ENCODE peak calls at places on chromosomes 3 and 15, in seven cellular contexts. U, G, V, E, L, O and W are unnamed samples.
A peak's percentile ranks its signal among the peaks of the same experiment; 100 is the strongest.

GRCh38 chr3:78765671-78766485 is 1001.9 kb downstream of the ROBO1 start:
- DNase-seq in U (no peak), G (no peak), V (no peak), E (no peak), L (no peak), O (no peak), W (no peak)

GRCh38 chr3:140449591-140450256 is 228.1 kb upstream of the TRIM42 start:
- DNase-seq in U (no peak), G (no peak), V (no peak), E (no peak), L (no peak), O (no peak), W (no peak)

GRCh38 chr3:147419062-147419701 is 10.0 kb downstream of the ZIC1 start:
- DNase-seq in U (peak; percentile 97), G (no peak), V (no peak), E (no peak), L (peak; percentile 85), O (no peak), W (peak; percentile 51)

GRCh38 chr3:134795776-134796312 is 784 bp downstream of the EPHB1 start:
- DNase-seq in U (peak; percentile 76), G (no peak), V (no peak), E (no peak), L (peak; percentile 35), O (no peak), W (no peak)

GRCh38 chr15:26115229-26115943 is 252.3 kb upstream of the ATP10A start:
- DNase-seq in U (peak; percentile 67), G (no peak), V (no peak), E (no peak), L (no peak), O (no peak), W (no peak)

GRCh38 chr15:85625856-85626255 is 168.9 kb downstream of the KLHL25 start:
- DNase-seq in U (no peak), G (no peak), V (no peak), E (no peak), L (no peak), O (peak; percentile 71), W (no peak)

GRCh38 chr3:133857767-133858166 is 37.9 kb downstream of the RAB6B start:
- DNase-seq in U (no peak), G (no peak), V (peak; percentile 52), E (no peak), L (no peak), O (no peak), W (no peak)

GRCh38 chr15:29268706-29269484 is 727 bp downstream of the NSMCE3 start:
- DNase-seq in U (peak; percentile 57), G (no peak), V (peak; percentile 68), E (peak; percentile 63), L (peak; percentile 10), O (peak; percentile 9), W (peak; percentile 36)

DNA sequence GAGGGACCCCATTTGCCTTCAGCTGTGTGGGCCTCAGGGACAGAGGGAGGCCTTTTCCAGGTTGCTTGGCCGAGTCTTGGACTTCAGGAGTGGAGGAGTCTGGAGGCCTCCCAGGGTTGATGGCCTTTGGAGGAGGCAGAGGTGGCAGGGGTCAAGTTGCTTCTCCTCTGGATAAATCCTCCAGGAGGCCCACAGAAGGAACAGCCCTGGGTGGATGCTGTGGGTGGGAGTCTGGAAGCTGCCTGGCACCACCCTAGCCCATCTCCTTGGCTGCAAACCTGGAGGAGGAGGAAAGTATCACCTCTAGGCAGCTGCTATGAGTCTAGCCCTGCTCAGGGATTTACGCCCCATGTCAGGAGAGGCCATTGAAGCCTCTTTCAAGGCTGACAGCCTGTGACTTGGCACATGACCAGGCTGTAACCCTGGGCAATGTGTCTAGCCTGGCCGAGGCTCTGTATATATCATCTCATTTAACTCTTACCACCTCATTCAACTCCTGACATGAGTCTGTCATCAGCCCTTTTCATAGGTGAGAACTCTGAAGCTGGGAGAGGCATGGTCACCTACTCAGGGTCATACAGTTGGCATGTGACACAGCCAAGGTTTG is 2.9 kb upstream of the PRKCD start:
- DNase-seq in U (no peak), G (no peak), V (no peak), E (no peak), L (no peak), O (no peak), W (no peak)
- H3K4me1 ChIP-seq in U (peaks cover 19% of the 10 kb centered on the region), G (peaks cover 11% of the 10 kb centered on the region), V (peaks cover 48% of the 10 kb centered on the region), E (peaks cover 45% of the 10 kb centered on the region), L (no peaks in the 10 kb centered on the region), O (peaks cover 23% of the 10 kb centered on the region), W (peaks cover 56% of the 10 kb centered on the region)

DNA sequence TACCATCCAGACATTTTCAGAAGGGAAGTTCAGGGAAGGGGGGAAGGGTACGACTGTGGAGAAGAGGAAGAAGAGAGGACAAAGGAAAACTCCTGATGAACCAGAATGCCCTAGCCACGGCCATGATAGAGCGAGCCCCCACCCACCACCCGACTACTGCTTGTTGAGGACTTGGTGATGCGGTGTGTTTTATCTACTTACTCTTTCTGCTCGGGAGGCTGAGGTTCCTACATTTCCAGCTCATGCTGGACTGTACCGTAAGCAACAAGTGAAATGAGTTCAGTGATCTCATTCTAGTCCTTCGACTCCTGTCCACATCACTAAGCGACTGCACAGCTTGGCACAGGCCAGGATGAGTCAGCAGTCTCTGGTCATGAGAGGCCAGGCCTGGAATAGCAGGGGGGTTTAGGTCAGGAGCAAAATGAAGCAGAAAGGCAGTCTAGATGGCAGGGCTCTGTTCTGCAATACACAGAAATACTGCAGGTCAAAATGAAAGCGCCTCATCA is 330.9 kb downstream of the TIGIT start:
- DNase-seq in U (no peak), G (peak; percentile 94), V (peak; percentile 79), E (no peak), L (no peak), O (no peak), W (peak; percentile 86)
- H3K4me3 ChIP-seq in U (no peak overlapping the region), G (peak overlapping the region; percentile 40), V (peak overlapping the region; percentile 37), E (no peak overlapping the region), L (no peak overlapping the region), O (no peak overlapping the region), W (peak overlapping the region; percentile 12)

DNA sequence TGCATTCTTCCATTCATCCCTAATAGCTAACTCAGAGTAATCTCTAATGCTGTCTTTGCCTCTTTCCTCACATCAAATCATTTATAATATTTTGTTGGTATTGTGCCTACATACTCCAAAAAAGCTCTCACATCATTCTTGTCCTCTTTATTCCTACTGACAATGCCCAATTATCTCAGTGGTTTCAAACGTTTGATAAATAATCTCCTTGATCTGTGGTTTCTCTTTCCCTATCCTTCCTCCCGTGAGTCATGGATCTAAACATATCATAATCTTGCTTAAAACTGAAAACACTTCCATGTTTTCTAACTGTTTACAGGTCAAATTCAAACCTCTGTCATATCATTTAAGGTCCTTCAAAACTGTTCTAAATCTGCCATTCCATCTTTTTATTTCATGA is 115.1 kb downstream of the CNTN6 start:
- DNase-seq in U (no peak), G (no peak), V (no peak), E (no peak), L (no peak), O (no peak), W (no peak)
- H3K9me3 ChIP-seq in U (no peaks in the 10 kb centered on the region), G (no peaks in the 10 kb centered on the region), V (no peaks in the 10 kb centered on the region), E (no peaks in the 10 kb centered on the region), L (no peaks in the 10 kb centered on the region), O (no peaks in the 10 kb centered on the region), W (no peaks in the 10 kb centered on the region)

DNA sequence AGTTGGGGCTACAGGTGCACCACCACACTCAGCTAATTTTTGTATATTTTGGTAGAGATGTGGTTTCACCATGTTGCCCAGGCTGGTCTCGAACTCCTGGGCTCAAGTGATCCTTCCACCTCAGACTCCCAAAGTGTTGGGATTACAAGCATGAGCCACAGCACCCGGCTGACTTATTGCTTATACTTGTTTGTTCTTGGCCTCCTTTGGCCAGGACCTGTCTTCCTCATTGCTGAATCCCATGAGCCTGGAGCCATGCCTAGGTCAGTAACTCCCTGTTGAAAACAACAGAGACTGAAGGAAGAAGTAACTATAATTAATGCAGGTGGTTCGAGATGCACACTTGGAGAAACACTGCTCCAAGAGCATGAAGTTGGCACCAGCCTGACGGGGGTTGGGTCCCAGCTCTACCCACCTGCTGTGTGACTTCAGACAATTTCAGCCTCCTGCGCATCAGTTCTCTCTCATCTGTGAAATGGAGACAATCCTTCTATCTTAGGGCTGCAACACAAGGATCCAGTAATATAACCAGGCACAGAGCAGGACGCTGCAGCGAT is 38.9 kb downstream of the CPN2 start:
- DNase-seq in U (no peak), G (no peak), V (peak; percentile 30), E (no peak), L (no peak), O (no peak), W (peak; percentile 29)
- H3K4me1 ChIP-seq in U (peaks cover 44% of the 10 kb centered on the region), G (peaks cover 17% of the 10 kb centered on the region), V (peaks cover 26% of the 10 kb centered on the region), E (peaks cover 5% of the 10 kb centered on the region), L (peaks cover 29% of the 10 kb centered on the region), O (peaks cover 24% of the 10 kb centered on the region), W (peaks cover 4% of the 10 kb centered on the region)

GRCh38 chr15:81293728-81294500 is 30.0 kb downstream of the STARD5 start:
- DNase-seq in U (no peak), G (no peak), V (no peak), E (peak; percentile 95), L (no peak), O (peak; percentile 86), W (no peak)

GRCh38 chr15:81294501-81294850 is 29.5 kb downstream of the STARD5 start:
- DNase-seq in U (no peak), G (no peak), V (no peak), E (peak; percentile 56), L (no peak), O (no peak), W (no peak)

GRCh38 chr15:81291916-81292424 is 32.0 kb downstream of the STARD5 start:
- DNase-seq in U (no peak), G (no peak), V (no peak), E (peak; percentile 56), L (no peak), O (no peak), W (no peak)

GRCh38 chr15:81289910-81290309 is 34.0 kb downstream of the STARD5 start:
- DNase-seq in U (no peak), G (no peak), V (no peak), E (no peak), L (no peak), O (no peak), W (no peak)

DNA sequence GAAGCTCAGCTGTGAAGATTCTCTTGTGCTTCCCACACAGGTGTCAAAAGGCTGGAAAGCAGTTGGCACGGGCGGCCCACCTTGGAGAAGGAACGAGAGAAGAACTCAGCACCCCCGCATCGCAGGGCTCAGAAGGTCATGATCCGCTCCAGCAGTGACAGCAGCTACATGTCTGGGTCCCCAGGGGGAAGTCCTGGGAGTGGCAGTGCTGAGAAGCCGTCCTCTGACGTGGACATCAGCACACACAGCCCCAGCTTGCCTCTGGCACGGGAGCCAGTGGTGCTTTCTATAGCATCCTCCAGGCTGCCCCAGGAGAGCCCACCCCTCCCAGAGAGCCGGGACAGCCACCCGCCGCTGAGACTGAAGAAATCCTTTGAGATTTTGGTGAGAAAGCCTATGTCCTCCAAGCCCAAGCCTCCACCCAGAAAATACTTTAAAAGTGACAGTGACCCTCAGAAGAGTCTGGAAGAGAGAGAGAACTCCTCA is 31.4 kb downstream of the STARD5 start:
- DNase-seq in U (no peak), G (no peak), V (no peak), E (peak; percentile 75), L (no peak), O (peak; percentile 50), W (no peak)
- H3K4me3 ChIP-seq in U (no peak overlapping the region), G (no peak overlapping the region), V (no peak overlapping the region), E (peak overlapping the region; percentile 92), L (no peak overlapping the region), O (peak overlapping the region; percentile 97), W (no peak overlapping the region)

GRCh38 chr15:21269121-21269520 is 171.2 kb downstream of the POTEB3 start:
- DNase-seq in U (no peak), G (no peak), V (peak; percentile 61), E (no peak), L (no peak), O (no peak), W (no peak)
- H3K9me3 ChIP-seq in U (peaks cover 81% of the 10 kb centered on the region), G (no peaks in the 10 kb centered on the region), V (no peaks in the 10 kb centered on the region), E (no peaks in the 10 kb centered on the region), L (peaks cover 18% of the 10 kb centered on the region), O (no peaks in the 10 kb centered on the region), W (no peaks in the 10 kb centered on the region)